ENCODE peak calls at places on chromosomes 3 and 15, in ten cellular contexts. U is A549; K is CD4-positive, CD25-positive, alpha-beta regulatory T cell; I is brain microvascular endothelial cell; R is CD4-positive, alpha-beta T cell; C is fibroblast of lung; T is left ventricle myocardium inferior; Q is AG04450; M is body of pancreas; O is tibial nerve. E is an unnamed sample.

GRCh38 chr3:133293397-133294107 is 106.3 kb upstream of the BFSP2 start:
- DNase-seq in U (no peak), K (no peak), I (no peak), R (no peak), C (peak; percentile 43), T (no peak), Q (no peak), M (no peak), O (no peak), E (no peak)

GRCh38 chr3:34237946-34238345 is 439.5 kb downstream of the PDCD6IP start:
- DNase-seq in U (no peak), K (no peak), I (peak; percentile 16), R (no peak), C (peak; percentile 6), T (no peak), Q (no peak), M (no peak), O (no peak), E (no peak)

GRCh38 chr15:63015618-63016017 is 26.9 kb upstream of the TPM1 start:
- DNase-seq in U (peak; percentile 68), K (peak; percentile 12), I (peak; percentile 78), R (no peak), C (peak; percentile 78), T (no peak), Q (peak; percentile 18), M (no peak), O (peak; percentile 68), E (no peak)

GRCh38 chr15:65263313-65263712 is 23.4 kb downstream of the PARP16 start:
- DNase-seq in U (no peak), K (no peak), I (no peak), R (no peak), C (peak; percentile 52), T (no peak), Q (peak; percentile 39), M (no peak), O (no peak), E (no peak)

GRCh38 chr15:31215490-31216209 is 111.0 kb upstream of the KLF13 start:
- DNase-seq in U (peak; percentile 85), K (peak; percentile 90), I (peak; percentile 9), R (peak; percentile 73), C (peak; percentile 45), T (peak; percentile 87), Q (no peak), M (peak; percentile 80), O (peak; percentile 59), E (peak; percentile 59)

GRCh38 chr3:15875016-15875689 is 77.4 kb upstream of the ANKRD28 start:
- DNase-seq in U (no peak), K (no peak), I (peak; percentile 67), R (no peak), C (peak; percentile 84), T (no peak), Q (no peak), M (no peak), O (no peak), E (no peak)

GRCh38 chr3:17088602-17089313 is 204.0 kb downstream of the PLCL2 start:
- DNase-seq in U (no peak), K (peak; percentile 12), I (no peak), R (no peak), C (no peak), T (no peak), Q (no peak), M (no peak), O (no peak), E (no peak)

GRCh38 chr3:166934879-166935278 is 445.2 kb downstream of the ZBBX start:
- DNase-seq in U (no peak), K (no peak), I (no peak), R (no peak), C (no peak), T (no peak), Q (no peak), M (no peak), O (no peak), E (no peak)

GRCh38 chr3:84444726-84445521 is 513.9 kb upstream of the CADM2 start:
- DNase-seq in U (no peak), K (no peak), I (no peak), R (no peak), C (no peak), T (no peak), Q (no peak), M (no peak), O (no peak), E (no peak)

GRCh38 chr3:190289989-190290388 is 32.3 kb downstream of the CLDN1 start:
- DNase-seq in U (no peak), K (no peak), I (no peak), R (no peak), C (no peak), T (no peak), Q (no peak), M (no peak), O (no peak), E (no peak)

GRCh38 chr3:190294030-190294429 is 28.2 kb downstream of the CLDN1 start:
- DNase-seq in U (no peak), K (no peak), I (no peak), R (no peak), C (no peak), T (no peak), Q (no peak), M (no peak), O (no peak), E (no peak)

GRCh38 chr3:190288836-190289235 is 33.4 kb downstream of the CLDN1 start:
- DNase-seq in U (no peak), K (no peak), I (no peak), R (no peak), C (no peak), T (no peak), Q (no peak), M (no peak), O (no peak), E (no peak)

GRCh38 chr3:190293621-190294020 is 28.6 kb downstream of the CLDN1 start:
- DNase-seq in U (no peak), K (no peak), I (no peak), R (no peak), C (no peak), T (no peak), Q (no peak), M (no peak), O (no peak), E (no peak)

DNA sequence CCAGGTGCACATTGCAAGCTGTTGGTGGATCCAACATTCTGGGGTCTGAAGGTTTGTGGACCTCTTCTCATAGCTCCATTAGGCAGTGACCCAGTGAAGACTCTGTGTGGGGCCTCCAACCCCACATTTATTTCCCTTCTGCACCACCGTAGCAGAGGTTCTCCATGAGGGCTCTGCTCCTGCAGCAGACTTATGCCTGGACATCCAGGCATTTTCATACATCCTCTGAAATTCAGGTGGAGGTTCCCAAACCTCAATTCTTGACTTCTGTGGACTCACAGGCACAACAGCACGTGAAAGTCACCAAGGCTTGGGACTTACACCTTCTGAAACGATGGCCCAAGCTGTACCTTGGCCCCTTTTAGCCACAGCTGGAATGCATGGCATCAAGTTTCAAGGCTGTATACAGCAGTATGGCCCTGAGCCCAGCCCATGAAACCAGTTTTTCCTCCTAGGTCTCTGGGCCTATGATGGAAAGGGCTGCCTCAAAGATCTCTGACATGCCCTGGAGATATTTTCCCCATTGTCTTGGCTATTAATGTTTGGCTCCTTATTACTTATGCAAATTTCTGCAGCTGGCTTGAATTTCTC is 30.2 kb downstream of the CLDN1 start:
- DNase-seq in U (no peak), K (no peak), I (no peak), R (no peak), C (no peak), T (no peak), Q (no peak), M (no peak), O (no peak), E (no peak)
- H3K27ac ChIP-seq in U (no peak overlapping the region), K (no peak overlapping the region), I (no peak overlapping the region), R (no peak overlapping the region), C (no peak overlapping the region), T (no peak overlapping the region), Q (no peak overlapping the region), M (no peak overlapping the region), O (no peak overlapping the region), E (no peak overlapping the region)

GRCh38 chr15:44215594-44215993 is 20.5 kb upstream of the FRMD5 start:
- DNase-seq in U (peak; percentile 49), K (no peak), I (peak; percentile 74), R (no peak), C (peak; percentile 98), T (no peak), Q (peak; percentile 45), M (no peak), O (no peak), E (no peak)

GRCh38 chr15:44219073-44219472 is 24.0 kb upstream of the FRMD5 start:
- DNase-seq in U (no peak), K (no peak), I (no peak), R (no peak), C (no peak), T (no peak), Q (no peak), M (no peak), O (no peak), E (no peak)

GRCh38 chr15:44222478-44222877 is 27.4 kb upstream of the FRMD5 start:
- DNase-seq in U (no peak), K (no peak), I (no peak), R (no peak), C (peak; percentile 15), T (no peak), Q (no peak), M (no peak), O (no peak), E (no peak)

DNA sequence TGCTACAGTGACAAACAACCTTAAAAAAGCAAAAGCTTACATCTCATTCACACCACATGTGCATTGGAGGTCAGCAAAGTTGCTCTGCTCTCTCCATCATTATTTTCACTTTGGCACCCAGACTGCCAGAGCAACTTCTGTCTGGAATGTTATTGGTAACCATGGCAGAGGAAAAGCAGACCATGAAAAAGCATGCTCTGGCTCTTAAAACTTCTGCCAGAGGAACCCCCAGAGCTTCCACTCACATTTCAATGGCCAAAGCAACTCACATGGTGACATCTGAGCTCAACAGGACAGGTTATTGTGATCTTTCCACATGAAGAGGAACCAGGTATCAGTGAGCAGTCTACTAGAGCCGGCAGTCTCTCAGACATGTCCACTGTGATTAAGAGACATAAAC is 21.9 kb upstream of the FRMD5 start:
- DNase-seq in U (no peak), K (no peak), I (no peak), R (no peak), C (peak; percentile 41), T (no peak), Q (no peak), M (no peak), O (no peak), E (no peak)
- H3K27ac ChIP-seq in U (peak overlapping the region; percentile 55), K (no peak overlapping the region), I (no peak overlapping the region), R (no peak overlapping the region), C (no peak overlapping the region), T (no peak overlapping the region), Q (no peak overlapping the region), M (no peak overlapping the region), O (no peak overlapping the region), E (no peak overlapping the region)

GRCh38 chr15:88748081-88748480 is 55.2 kb upstream of the ACAN start:
- DNase-seq in U (no peak), K (no peak), I (no peak), R (no peak), C (no peak), T (no peak), Q (no peak), M (no peak), O (no peak), E (no peak)
- H3K27ac ChIP-seq in U (no peak overlapping the region), K (no peak overlapping the region), I (no peak overlapping the region), R (no peak overlapping the region), C (no peak overlapping the region), T (no peak overlapping the region), Q (no peak overlapping the region), M (no peak overlapping the region), O (no peak overlapping the region), E (no peak overlapping the region)

DNA sequence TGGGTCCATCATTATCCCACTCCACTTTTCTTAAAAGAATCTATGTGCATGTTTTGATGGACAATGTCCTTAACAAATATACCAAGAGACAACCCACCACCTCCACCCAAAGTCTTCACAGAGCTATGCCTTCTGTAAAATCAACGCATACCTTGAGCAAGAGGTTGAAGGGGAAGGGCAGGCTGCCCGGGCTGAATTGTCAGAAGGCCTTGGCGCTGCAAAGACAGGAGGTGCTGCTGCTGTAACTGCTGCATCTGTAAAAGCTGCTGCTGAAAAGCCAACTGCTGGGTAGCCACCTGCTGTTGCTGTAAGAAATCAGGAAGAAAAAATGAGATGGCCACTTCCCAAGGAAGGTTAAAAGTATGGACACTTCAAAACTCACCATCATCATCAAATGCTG is 536.7 kb downstream of the FOXP1 start:
- DNase-seq in U (no peak), K (no peak), I (no peak), R (no peak), C (no peak), T (no peak), Q (no peak), M (no peak), O (no peak), E (no peak)
- H3K27ac ChIP-seq in U (no peak overlapping the region), K (peak overlapping the region; percentile 49), I (no peak overlapping the region), R (no peak overlapping the region), C (no peak overlapping the region), T (peak overlapping the region; percentile 96), Q (no peak overlapping the region), M (no peak overlapping the region), O (peak overlapping the region; percentile 55), E (no peak overlapping the region)

E was measured in substantia nigra.